ENCODE peak calls at places on chromosomes 4 and X, in eight cellular contexts. P is activated CD4-positive, CD25-positive, alpha-beta regulatory T cell; H is A172; Y is left ventricle myocardium superior; E is NCI-H1105; N is adipocyte; M is AG09309; D is Panc1. K is an unnamed sample.

GRCh38 chr4:150578745-150579470 is 3.0 kb upstream of the MAB21L2 start:
- DNase-seq in P (no peak), H (no peak), Y (no peak), E (no peak), N (peak; percentile 81), M (no peak), D (no peak), K (no peak)

GRCh38 chr4:108166038-108166437 is 2.7 kb downstream of the LEF1 start:
- DNase-seq in P (peak; percentile 9), H (no peak), Y (no peak), E (no peak), N (no peak), M (no peak), D (no peak), K (no peak)

GRCh38 chrX:19554786-19555185 is 39.5 kb upstream of the MAP3K15 start:
- DNase-seq in P (no peak), H (no peak), Y (no peak), E (no peak), N (peak; percentile 83), M (peak; percentile 47), D (no peak), K (peak; percentile 70)

GRCh38 chr4:88107406-88108107 is 50.9 kb downstream of the ABCG2 start:
- DNase-seq in P (no peak), H (peak; percentile 4), Y (no peak), E (no peak), N (peak; percentile 7), M (no peak), D (peak; percentile 22), K (peak; percentile 8)

GRCh38 chr4:123359449-123360306 is 36.9 kb upstream of the SPRY1 start:
- DNase-seq in P (no peak), H (no peak), Y (no peak), E (no peak), N (no peak), M (no peak), D (no peak), K (no peak)

GRCh38 chr4:51872283-51872997 is 29.5 kb downstream of the DCUN1D4 start:
- DNase-seq in P (no peak), H (no peak), Y (no peak), E (no peak), N (no peak), M (no peak), D (no peak), K (no peak)

GRCh38 chr4:168711197-168712120 is 214.6 kb downstream of the PALLD start:
- DNase-seq in P (no peak), H (peak; percentile 8), Y (peak; percentile 37), E (no peak), N (peak; percentile 41), M (peak; percentile 78), D (no peak), K (peak; percentile 96)

GRCh38 chr4:87031946-87032345 is 97.1 kb downstream of the AFF1 start:
- DNase-seq in P (no peak), H (no peak), Y (no peak), E (no peak), N (no peak), M (no peak), D (no peak), K (no peak)

GRCh38 chrX:103839404-103839803 is 7.3 kb upstream of the RAB9B start:
- DNase-seq in P (no peak), H (no peak), Y (no peak), E (no peak), N (no peak), M (no peak), D (no peak), K (no peak)

GRCh38 chr4:166153539-166153938 is 280.5 kb downstream of the TLL1 start:
- DNase-seq in P (no peak), H (no peak), Y (no peak), E (no peak), N (peak; percentile 59), M (peak; percentile 5), D (no peak), K (no peak)

GRCh38 chrX:96394566-96394965 is 290.1 kb upstream of the DIAPH2 start:
- DNase-seq in P (no peak), H (no peak), Y (no peak), E (no peak), N (peak; percentile 15), M (no peak), D (no peak), K (no peak)